ENCODE peak calls at places on chromosomes 2 and 18, in six cellular contexts. A is heart left ventricle, K is neural crest cell, R is neural progenitor cell, I is endothelial cell, B is sciatic nerve. L is an unnamed sample.

GRCh38 chr2:143960177-143960576 is 559.7 kb downstream of the ZEB2 start:
- DNase-seq in K (no peak), B (no peak), I (no peak), A (no peak), R (no peak), L (no peak)

GRCh38 chr18:45081579-45082181 is 401.0 kb downstream of the SETBP1 start:
- DNase-seq in B (no peak), K (no peak), R (no peak), I (no peak), A (no peak), L (no peak)

GRCh38 chr2:176817061-176817565 is 395.5 kb upstream of the HNRNPA3 start:
- DNase-seq in B (no peak), A (no peak), I (no peak), K (no peak), R (peak), L (no peak)

GRCh38 chr18:7789853-7790552 is 222.9 kb downstream of the PTPRM start:
- DNase-seq in B (no peak), R (peak), K (no peak), I (peak), A (no peak), L (no peak)

GRCh38 chr2:130818809-130819208 is 17.9 kb upstream of the ARHGEF4 start:
- DNase-seq in B (no peak), I (no peak), R (no peak), K (no peak), A (no peak), L (no peak)

GRCh38 chr2:181904022-181904632 is 12.6 kb downstream of the ITPRID2 start:
- DNase-seq in A (no peak), B (no peak), I (peak), K (no peak), R (peak), L (no peak)

GRCh38 chr2:85187069-85187468 is 53.9 kb downstream of the TCF7L1 start:
- DNase-seq in K (no peak), B (no peak), A (no peak), R (no peak), I (no peak), L (no peak)

GRCh38 chr2:162196611-162197010 is 44.6 kb upstream of the GCG start:
- DNase-seq in A (no peak), B (no peak), R (no peak), K (no peak), I (no peak), L (no peak)

GRCh38 chr2:9205963-9206948 is at the start of gene ASAP2:
- DNase-seq in I (peak), K (peak), B (peak), R (peak), A (peak), L (peak)

GRCh38 chr2:136765736-136766323 is 485 bp downstream of the THSD7B start:
- DNase-seq in A (no peak), I (peak), B (no peak), K (peak), R (peak), L (no peak)

GRCh38 chr2:146666336-146666735 is 1178.5 kb upstream of the ACVR2A start:
- DNase-seq in R (no peak), K (no peak), A (no peak), I (no peak), B (no peak), L (no peak)

GRCh38 chr2:161373939-161374338 is 42.2 kb upstream of the TBR1 start:
- DNase-seq in B (no peak), I (no peak), A (no peak), K (no peak), R (no peak), L (no peak)

GRCh38 chr2:5672749-5673147 is 19.4 kb upstream of the SOX11 start:
- DNase-seq in B (no peak), K (no peak), A (no peak), R (no peak), I (no peak), L (no peak)

L was measured in mucosa of gallbladder.